ENCODE peak calls at places on chromosomes 7 and 10, in five cellular contexts. One of them, this sample, is unnamed.

GRCh38 chr7:107560898-107561516 is 2.7 kb downstream of the COG5 start:
- DNase-seq in neuronal stem cell: no peak
- DNase-seq in naive thymus-derived CD4-positive, alpha-beta T cell: peak
- DNase-seq in cardiac fibroblast: peak
- DNase-seq in A549: no peak
- DNase-seq in this sample: no peak

GRCh38 chr10:73094249-73094850 is 2.3 kb downstream of the P4HA1 start:
- DNase-seq in neuronal stem cell: no peak
- DNase-seq in A549: no peak
- DNase-seq in naive thymus-derived CD4-positive, alpha-beta T cell: no peak
- DNase-seq in cardiac fibroblast: peak
- DNase-seq in this sample: no peak

GRCh38 chr10:5944389-5945202 is 32.7 kb downstream of the IL15RA start:
- DNase-seq in cardiac fibroblast: peak
- DNase-seq in A549: peak
- DNase-seq in neuronal stem cell: no peak
- DNase-seq in naive thymus-derived CD4-positive, alpha-beta T cell: no peak
- DNase-seq in this sample: peak

GRCh38 chr10:117694251-117694650 is 151.7 kb downstream of the EMX2 start:
- DNase-seq in A549: no peak
- DNase-seq in neuronal stem cell: no peak
- DNase-seq in cardiac fibroblast: no peak
- DNase-seq in naive thymus-derived CD4-positive, alpha-beta T cell: no peak
- DNase-seq in this sample: no peak

GRCh38 chr10:80946957-80947722 is 409.4 kb downstream of the SH2D4B start:
- DNase-seq in A549: no peak
- DNase-seq in neuronal stem cell: no peak
- DNase-seq in naive thymus-derived CD4-positive, alpha-beta T cell: no peak
- DNase-seq in cardiac fibroblast: no peak
- DNase-seq in this sample: peak

GRCh38 chr10:64039208-64039607 is 518.0 kb downstream of the REEP3 start:
- DNase-seq in cardiac fibroblast: no peak
- DNase-seq in A549: no peak
- DNase-seq in naive thymus-derived CD4-positive, alpha-beta T cell: no peak
- DNase-seq in neuronal stem cell: no peak
- DNase-seq in this sample: no peak

GRCh38 chr10:97822261-97822687 is 27.4 kb upstream of the GOLGA7B start:
- DNase-seq in cardiac fibroblast: no peak
- DNase-seq in A549: no peak
- DNase-seq in naive thymus-derived CD4-positive, alpha-beta T cell: no peak
- DNase-seq in neuronal stem cell: no peak
- DNase-seq in this sample: no peak

GRCh38 chr7:19011212-19011611 is 106.2 kb downstream of the TWIST1 start:
- DNase-seq in A549: no peak
- DNase-seq in neuronal stem cell: no peak
- DNase-seq in cardiac fibroblast: peak
- DNase-seq in naive thymus-derived CD4-positive, alpha-beta T cell: no peak
- DNase-seq in this sample: no peak

GRCh38 chr7:81704595-81704994 is 65.3 kb downstream of the HGF start:
- DNase-seq in cardiac fibroblast: no peak
- DNase-seq in neuronal stem cell: no peak
- DNase-seq in naive thymus-derived CD4-positive, alpha-beta T cell: no peak
- DNase-seq in A549: no peak
- DNase-seq in this sample: no peak

GRCh38 chr10:14545827-14546226 is 215.1 kb upstream of the FRMD4A start:
- DNase-seq in naive thymus-derived CD4-positive, alpha-beta T cell: no peak
- DNase-seq in cardiac fibroblast: peak
- DNase-seq in neuronal stem cell: no peak
- DNase-seq in A549: no peak
- DNase-seq in this sample: no peak

GRCh38 chr7:41149576-41149975 is 553.3 kb downstream of the INHBA start:
- DNase-seq in cardiac fibroblast: no peak
- DNase-seq in neuronal stem cell: no peak
- DNase-seq in A549: no peak
- DNase-seq in naive thymus-derived CD4-positive, alpha-beta T cell: no peak
- DNase-seq in this sample: no peak

GRCh38 chr7:7795736-7796135 is 77.3 kb upstream of the RPA3 start:
- DNase-seq in naive thymus-derived CD4-positive, alpha-beta T cell: no peak
- DNase-seq in cardiac fibroblast: peak
- DNase-seq in neuronal stem cell: no peak
- DNase-seq in A549: peak
- DNase-seq in this sample: no peak

GRCh38 chr7:122492007-122492406 is 187.5 kb upstream of the FEZF1 start:
- DNase-seq in neuronal stem cell: no peak
- DNase-seq in A549: no peak
- DNase-seq in naive thymus-derived CD4-positive, alpha-beta T cell: no peak
- DNase-seq in cardiac fibroblast: no peak
- DNase-seq in this sample: no peak

GRCh38 chr7:158009886-158010285 is 577.7 kb downstream of the PTPRN2 start:
- DNase-seq in naive thymus-derived CD4-positive, alpha-beta T cell: no peak
- DNase-seq in cardiac fibroblast: no peak
- DNase-seq in neuronal stem cell: no peak
- DNase-seq in A549: no peak
- DNase-seq in this sample: no peak

GRCh38 chr7:51315393-51316261 is 982 bp downstream of the COBL start:
- DNase-seq in naive thymus-derived CD4-positive, alpha-beta T cell: no peak
- DNase-seq in cardiac fibroblast: peak
- DNase-seq in neuronal stem cell: peak
- DNase-seq in A549: peak
- DNase-seq in this sample: no peak

DNA sequence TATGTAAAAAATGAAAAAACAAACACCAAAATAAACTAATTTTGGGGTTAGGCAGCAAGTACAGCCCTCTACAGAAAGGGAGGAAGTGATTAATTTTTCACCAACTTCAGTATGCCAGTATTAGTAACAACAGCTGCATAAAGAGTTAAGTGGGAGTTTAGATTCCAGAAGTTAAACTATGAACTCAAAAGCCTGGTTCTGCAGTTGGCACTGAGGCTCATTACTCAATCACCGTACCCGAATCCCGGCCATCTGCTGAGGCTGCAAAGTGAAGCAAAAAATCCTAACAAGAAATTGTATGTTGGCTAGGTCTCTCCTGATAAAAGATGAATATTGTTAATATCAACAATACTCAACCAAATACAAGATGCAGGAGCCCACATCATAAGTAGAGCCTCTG is 4.0 kb downstream of the NUDT5 start:
- DNase-seq in neuronal stem cell: no peak
- DNase-seq in cardiac fibroblast: peak
- DNase-seq in naive thymus-derived CD4-positive, alpha-beta T cell: no peak
- DNase-seq in A549: no peak
- DNase-seq in this sample: no peak
- H3K4me3 ChIP-seq in neuronal stem cell: no peak
- H3K4me3 ChIP-seq in cardiac fibroblast: no peak
- H3K4me3 ChIP-seq in naive thymus-derived CD4-positive, alpha-beta T cell: no peak
- H3K4me3 ChIP-seq in A549: no peak
- H3K4me3 ChIP-seq in this sample: no peak

GRCh38 chr10:35639021-35639521 is 3.0 kb downstream of the FZD8 start:
- DNase-seq in neuronal stem cell: peak
- DNase-seq in A549: no peak
- DNase-seq in cardiac fibroblast: no peak
- DNase-seq in naive thymus-derived CD4-positive, alpha-beta T cell: no peak
- DNase-seq in this sample: no peak
- H3K4me3 ChIP-seq in neuronal stem cell: peak
- H3K4me3 ChIP-seq in A549: no peak
- H3K4me3 ChIP-seq in cardiac fibroblast: peak
- H3K4me3 ChIP-seq in naive thymus-derived CD4-positive, alpha-beta T cell: no peak
- H3K4me3 ChIP-seq in this sample: no peak

GRCh38 chr10:86970152-86970886 is 2.0 kb downstream of the ADIRF start:
- DNase-seq in naive thymus-derived CD4-positive, alpha-beta T cell: no peak
- DNase-seq in A549: no peak
- DNase-seq in neuronal stem cell: no peak
- DNase-seq in cardiac fibroblast: peak
- DNase-seq in this sample: peak
- H3K4me3 ChIP-seq in naive thymus-derived CD4-positive, alpha-beta T cell: peak
- H3K4me3 ChIP-seq in A549: peak
- H3K4me3 ChIP-seq in neuronal stem cell: peak
- H3K4me3 ChIP-seq in cardiac fibroblast: peak
- H3K4me3 ChIP-seq in this sample: peak

DNA sequence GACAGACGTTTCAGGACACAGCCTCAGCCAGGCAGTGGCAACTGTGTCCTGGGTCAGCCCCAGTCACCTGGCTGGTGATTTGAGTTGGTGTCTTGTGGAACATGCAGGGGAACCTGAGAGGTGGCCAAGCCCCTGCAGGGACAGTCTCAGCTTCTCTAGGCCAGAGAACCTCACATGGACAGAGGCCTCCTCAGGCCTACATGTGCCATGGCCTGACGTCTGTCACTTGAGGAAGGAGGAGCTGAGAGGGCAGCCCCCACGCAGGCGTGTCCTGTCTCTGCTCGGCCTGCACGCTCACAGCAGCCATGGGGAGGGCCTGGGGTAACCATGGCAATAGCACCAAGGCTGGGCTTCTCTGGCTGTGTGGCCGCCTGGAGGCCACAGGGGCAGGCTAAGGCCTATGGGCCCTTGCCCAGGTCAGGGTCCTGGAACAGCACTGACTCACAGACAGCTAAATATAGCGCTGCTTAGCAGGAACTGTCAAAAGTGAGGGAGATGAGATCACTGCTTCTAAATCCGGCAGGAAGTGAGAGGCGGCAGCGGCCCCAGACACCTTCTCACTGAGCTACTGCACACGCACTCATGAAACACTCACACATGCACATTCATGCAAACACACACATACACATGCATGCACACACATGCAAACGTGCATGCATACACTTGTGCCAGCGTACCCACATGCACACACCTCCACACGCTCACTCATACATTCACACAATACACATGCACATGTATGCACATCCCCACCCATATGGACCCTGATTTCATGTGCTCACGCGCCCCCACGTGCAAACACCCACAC is 57.0 kb downstream of the YKT6 start:
- DNase-seq in A549: no peak
- DNase-seq in naive thymus-derived CD4-positive, alpha-beta T cell: peak
- DNase-seq in cardiac fibroblast: peak
- DNase-seq in neuronal stem cell: no peak
- DNase-seq in this sample: peak
- H3K4me3 ChIP-seq in A549: no peak
- H3K4me3 ChIP-seq in naive thymus-derived CD4-positive, alpha-beta T cell: peak
- H3K4me3 ChIP-seq in cardiac fibroblast: no peak
- H3K4me3 ChIP-seq in neuronal stem cell: peak
- H3K4me3 ChIP-seq in this sample: no peak

This sample was measured in adrenal gland.